ENCODE peak calls at places on chromosomes 5 and 9, in eight cellular contexts. One of them, this sample, is unnamed.

GRCh38 chr5:96582343-96582742 is 79.8 kb upstream of the CAST start:
- DNase-seq in pancreas: no peak
- DNase-seq in endodermal cell: no peak
- DNase-seq in IMR-90: peak
- DNase-seq in HL-60: no peak
- DNase-seq in A673: peak
- DNase-seq in glutamatergic neuron: peak
- DNase-seq in coronary artery: no peak
- DNase-seq in this sample: peak

GRCh38 chr5:11177993-11178711 is 417.1 kb upstream of the DAP start:
- DNase-seq in pancreas: no peak
- DNase-seq in endodermal cell: no peak
- DNase-seq in IMR-90: no peak
- DNase-seq in HL-60: no peak
- DNase-seq in A673: no peak
- DNase-seq in glutamatergic neuron: no peak
- DNase-seq in coronary artery: no peak
- DNase-seq in this sample: no peak

GRCh38 chr5:3615217-3615616 is 19.6 kb downstream of the IRX1 start:
- DNase-seq in pancreas: no peak
- DNase-seq in endodermal cell: no peak
- DNase-seq in IMR-90: no peak
- DNase-seq in HL-60: no peak
- DNase-seq in A673: no peak
- DNase-seq in glutamatergic neuron: no peak
- DNase-seq in coronary artery: no peak
- DNase-seq in this sample: no peak

GRCh38 chr5:53422539-53422938 is 57.9 kb upstream of the FST start:
- DNase-seq in pancreas: no peak
- DNase-seq in endodermal cell: no peak
- DNase-seq in IMR-90: peak
- DNase-seq in HL-60: no peak
- DNase-seq in A673: no peak
- DNase-seq in glutamatergic neuron: no peak
- DNase-seq in coronary artery: no peak
- DNase-seq in this sample: no peak

GRCh38 chr5:158691576-158691975 is 408.1 kb downstream of the EBF1 start:
- DNase-seq in pancreas: no peak
- DNase-seq in endodermal cell: no peak
- DNase-seq in IMR-90: no peak
- DNase-seq in HL-60: no peak
- DNase-seq in A673: no peak
- DNase-seq in glutamatergic neuron: no peak
- DNase-seq in coronary artery: no peak
- DNase-seq in this sample: no peak

GRCh38 chr5:9365501-9365900 is 180.4 kb downstream of the SEMA5A start:
- DNase-seq in pancreas: no peak
- DNase-seq in endodermal cell: peak
- DNase-seq in IMR-90: no peak
- DNase-seq in HL-60: no peak
- DNase-seq in A673: no peak
- DNase-seq in glutamatergic neuron: no peak
- DNase-seq in coronary artery: no peak
- DNase-seq in this sample: no peak

GRCh38 chr9:100505564-100506159 is 32.7 kb downstream of the TMEFF1 start:
- DNase-seq in pancreas: no peak
- DNase-seq in endodermal cell: peak
- DNase-seq in IMR-90: peak
- DNase-seq in HL-60: peak
- DNase-seq in A673: peak
- DNase-seq in glutamatergic neuron: peak
- DNase-seq in coronary artery: no peak
- DNase-seq in this sample: no peak

GRCh38 chr9:122346478-122347347 is 24.1 kb upstream of the PTGS1 start:
- DNase-seq in pancreas: peak
- DNase-seq in endodermal cell: peak
- DNase-seq in IMR-90: no peak
- DNase-seq in HL-60: no peak
- DNase-seq in A673: peak
- DNase-seq in glutamatergic neuron: peak
- DNase-seq in coronary artery: no peak
- DNase-seq in this sample: no peak

GRCh38 chr9:5552301-5552700 is 42.0 kb downstream of the PDCD1LG2 start:
- DNase-seq in pancreas: no peak
- DNase-seq in endodermal cell: no peak
- DNase-seq in IMR-90: peak
- DNase-seq in HL-60: no peak
- DNase-seq in A673: no peak
- DNase-seq in glutamatergic neuron: no peak
- DNase-seq in coronary artery: no peak
- DNase-seq in this sample: no peak

GRCh38 chr5:17354265-17354664 is 136.8 kb downstream of the BASP1 start:
- DNase-seq in pancreas: peak
- DNase-seq in endodermal cell: no peak
- DNase-seq in IMR-90: no peak
- DNase-seq in HL-60: no peak
- DNase-seq in A673: no peak
- DNase-seq in glutamatergic neuron: no peak
- DNase-seq in coronary artery: no peak
- DNase-seq in this sample: no peak

GRCh38 chr9:33447404-33448158 is at the start of gene AQP3:
- DNase-seq in pancreas: peak
- DNase-seq in endodermal cell: peak
- DNase-seq in IMR-90: no peak
- DNase-seq in HL-60: no peak
- DNase-seq in A673: peak
- DNase-seq in glutamatergic neuron: peak
- DNase-seq in coronary artery: no peak
- DNase-seq in this sample: no peak

GRCh38 chr9:88533951-88534455 is 975 bp upstream of the NXNL2 start:
- DNase-seq in pancreas: no peak
- DNase-seq in endodermal cell: peak
- DNase-seq in IMR-90: peak
- DNase-seq in HL-60: peak
- DNase-seq in A673: peak
- DNase-seq in glutamatergic neuron: peak
- DNase-seq in coronary artery: peak
- DNase-seq in this sample: no peak

GRCh38 chr5:53362521-53362941 is 117.9 kb upstream of the FST start:
- DNase-seq in pancreas: no peak
- DNase-seq in endodermal cell: no peak
- DNase-seq in IMR-90: peak
- DNase-seq in HL-60: no peak
- DNase-seq in A673: peak
- DNase-seq in glutamatergic neuron: no peak
- DNase-seq in coronary artery: no peak
- DNase-seq in this sample: no peak

GRCh38 chr9:36051317-36051716 is 14.6 kb downstream of the RECK start:
- DNase-seq in pancreas: no peak
- DNase-seq in endodermal cell: no peak
- DNase-seq in IMR-90: no peak
- DNase-seq in HL-60: no peak
- DNase-seq in A673: no peak
- DNase-seq in glutamatergic neuron: no peak
- DNase-seq in coronary artery: no peak
- DNase-seq in this sample: no peak

GRCh38 chr5:15433709-15434108 is 66.3 kb upstream of the FBXL7 start:
- DNase-seq in pancreas: no peak
- DNase-seq in endodermal cell: no peak
- DNase-seq in IMR-90: no peak
- DNase-seq in HL-60: no peak
- DNase-seq in A673: no peak
- DNase-seq in glutamatergic neuron: no peak
- DNase-seq in coronary artery: no peak
- DNase-seq in this sample: no peak

GRCh38 chr9:120474579-120475243 is 105.3 kb downstream of the CDK5RAP2 start:
- DNase-seq in pancreas: no peak
- DNase-seq in endodermal cell: no peak
- DNase-seq in IMR-90: peak
- DNase-seq in HL-60: no peak
- DNase-seq in A673: no peak
- DNase-seq in glutamatergic neuron: no peak
- DNase-seq in coronary artery: no peak
- DNase-seq in this sample: no peak

GRCh38 chr5:111706345-111706744 is 50.6 kb downstream of the NREP start:
- DNase-seq in pancreas: no peak
- DNase-seq in endodermal cell: no peak
- DNase-seq in IMR-90: no peak
- DNase-seq in HL-60: no peak
- DNase-seq in A673: no peak
- DNase-seq in glutamatergic neuron: no peak
- DNase-seq in coronary artery: no peak
- DNase-seq in this sample: no peak

GRCh38 chr9:89470239-89470638 is 27.7 kb downstream of the SEMA4D start:
- DNase-seq in pancreas: no peak
- DNase-seq in endodermal cell: no peak
- DNase-seq in IMR-90: peak
- DNase-seq in HL-60: no peak
- DNase-seq in A673: no peak
- DNase-seq in glutamatergic neuron: no peak
- DNase-seq in coronary artery: no peak
- DNase-seq in this sample: no peak

DNA sequence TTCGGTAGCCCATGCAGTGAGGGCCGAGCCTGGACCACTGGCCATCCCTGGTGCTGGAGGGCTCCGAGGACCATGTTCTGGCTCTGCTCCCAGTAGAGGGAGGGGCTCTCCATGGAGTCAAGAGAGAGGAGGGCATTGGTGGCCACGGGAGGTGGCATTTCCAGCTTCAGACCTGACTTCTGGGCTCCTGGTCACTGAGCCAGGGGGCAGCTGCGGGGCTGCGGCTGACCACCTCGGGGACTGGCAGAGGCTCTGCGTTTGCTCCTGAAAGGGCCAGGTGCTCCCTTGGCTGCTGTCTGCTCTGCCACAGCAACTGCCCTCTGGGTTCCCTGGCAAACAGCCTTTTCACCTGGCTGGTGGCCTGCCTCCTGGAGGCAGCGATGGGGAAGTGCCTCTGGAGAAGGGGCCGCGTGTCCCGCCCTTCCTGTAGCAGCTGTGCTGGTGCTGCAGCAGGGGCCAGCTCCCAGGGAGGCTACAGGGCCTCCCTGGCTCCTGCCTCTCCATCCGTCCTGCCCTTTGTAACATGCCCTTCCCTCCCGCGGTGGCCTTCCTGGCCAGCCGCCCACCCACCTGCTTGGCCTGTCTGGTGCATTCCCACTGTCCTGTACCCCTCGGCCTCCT is 144.6 kb downstream of the CACNA1B start:
- DNase-seq in pancreas: peak
- DNase-seq in endodermal cell: peak
- DNase-seq in IMR-90: no peak
- DNase-seq in HL-60: no peak
- DNase-seq in A673: peak
- DNase-seq in glutamatergic neuron: peak
- DNase-seq in coronary artery: no peak
- DNase-seq in this sample: no peak
- TF ChIP-seq CTCF in pancreas: no peak
- TF ChIP-seq CTCF in endodermal cell: peak
- TF ChIP-seq CTCF in IMR-90: no peak
- TF ChIP-seq CTCF in HL-60: no peak
- TF ChIP-seq CTCF in A673: peak
- TF ChIP-seq CTCF in glutamatergic neuron: peak
- TF ChIP-seq CTCF in coronary artery: no peak
- TF ChIP-seq CTCF in this sample: peak

GRCh38 chr9:126595982-126596381 is 17.7 kb upstream of the LMX1B start:
- DNase-seq in pancreas: no peak
- DNase-seq in endodermal cell: no peak
- DNase-seq in IMR-90: no peak
- DNase-seq in HL-60: no peak
- DNase-seq in A673: no peak
- DNase-seq in glutamatergic neuron: no peak
- DNase-seq in coronary artery: no peak
- DNase-seq in this sample: no peak

GRCh38 chr9:126604706-126605105 is 9.0 kb upstream of the LMX1B start:
- DNase-seq in pancreas: no peak
- DNase-seq in endodermal cell: no peak
- DNase-seq in IMR-90: no peak
- DNase-seq in HL-60: no peak
- DNase-seq in A673: no peak
- DNase-seq in glutamatergic neuron: no peak
- DNase-seq in coronary artery: no peak
- DNase-seq in this sample: no peak

GRCh38 chr9:126604059-126604685 is 9.6 kb upstream of the LMX1B start:
- DNase-seq in pancreas: no peak
- DNase-seq in endodermal cell: no peak
- DNase-seq in IMR-90: no peak
- DNase-seq in HL-60: no peak
- DNase-seq in A673: no peak
- DNase-seq in glutamatergic neuron: no peak
- DNase-seq in coronary artery: no peak
- DNase-seq in this sample: no peak

DNA sequence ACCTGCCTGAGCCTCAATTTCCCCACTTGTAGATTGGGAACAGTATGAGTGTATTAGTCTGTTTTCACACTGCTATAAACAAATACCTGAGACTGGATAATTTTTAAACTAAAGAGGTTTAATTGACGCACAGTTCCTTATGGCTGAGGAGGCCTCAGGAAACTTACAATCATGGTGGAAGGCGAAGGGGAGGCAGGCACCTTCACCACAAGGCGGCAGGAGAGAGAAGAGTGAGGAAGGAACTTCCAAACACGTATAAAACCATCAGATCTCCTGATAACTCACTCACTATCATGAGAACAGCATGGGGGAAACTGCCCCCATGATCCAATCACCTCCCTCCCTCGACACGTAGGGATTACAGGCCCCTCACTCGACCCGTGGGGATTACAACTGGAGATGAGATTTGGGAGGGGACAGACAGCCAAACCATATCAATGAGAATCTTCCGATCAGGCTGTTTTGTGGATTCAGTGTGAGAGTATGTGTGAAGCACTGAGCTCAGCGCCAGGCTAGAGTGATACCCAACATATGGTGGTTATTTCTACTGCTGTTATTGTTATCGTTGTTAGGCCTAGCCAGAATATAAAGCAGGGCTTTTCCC is 14.6 kb upstream of the LMX1B start:
- DNase-seq in pancreas: no peak
- DNase-seq in endodermal cell: peak
- DNase-seq in IMR-90: no peak
- DNase-seq in HL-60: no peak
- DNase-seq in A673: no peak
- DNase-seq in glutamatergic neuron: no peak
- DNase-seq in coronary artery: no peak
- DNase-seq in this sample: no peak
- TF ChIP-seq CTCF in pancreas: no peak
- TF ChIP-seq CTCF in endodermal cell: peak
- TF ChIP-seq CTCF in IMR-90: peak
- TF ChIP-seq CTCF in HL-60: no peak
- TF ChIP-seq CTCF in A673: peak
- TF ChIP-seq CTCF in glutamatergic neuron: peak
- TF ChIP-seq CTCF in coronary artery: no peak
- TF ChIP-seq CTCF in this sample: peak

GRCh38 chr5:79890871-79891249 is 100.2 kb downstream of the MTX3 start:
- DNase-seq in pancreas: no peak
- DNase-seq in endodermal cell: no peak
- DNase-seq in IMR-90: no peak
- DNase-seq in HL-60: no peak
- DNase-seq in A673: no peak
- DNase-seq in glutamatergic neuron: no peak
- DNase-seq in coronary artery: no peak
- DNase-seq in this sample: no peak
- TF ChIP-seq CTCF in pancreas: no peak
- TF ChIP-seq CTCF in endodermal cell: peak
- TF ChIP-seq CTCF in IMR-90: no peak
- TF ChIP-seq CTCF in HL-60: no peak
- TF ChIP-seq CTCF in A673: no peak
- TF ChIP-seq CTCF in glutamatergic neuron: no peak
- TF ChIP-seq CTCF in coronary artery: no peak
- TF ChIP-seq CTCF in this sample: no peak

GRCh38 chr5:59367791-59368394 is 525.6 kb downstream of the PDE4D start:
- DNase-seq in pancreas: no peak
- DNase-seq in endodermal cell: peak
- DNase-seq in IMR-90: peak
- DNase-seq in HL-60: no peak
- DNase-seq in A673: peak
- DNase-seq in glutamatergic neuron: peak
- DNase-seq in coronary artery: no peak
- DNase-seq in this sample: peak
- TF ChIP-seq CTCF in pancreas: peak
- TF ChIP-seq CTCF in endodermal cell: peak
- TF ChIP-seq CTCF in IMR-90: peak
- TF ChIP-seq CTCF in HL-60: peak
- TF ChIP-seq CTCF in A673: peak
- TF ChIP-seq CTCF in glutamatergic neuron: peak
- TF ChIP-seq CTCF in coronary artery: peak
- TF ChIP-seq CTCF in this sample: peak

This sample was measured in kidney epithelial cell.